ENCODE peak calls at places on chromosome 2, in nine cellular contexts. One of them, this sample, is unnamed.

GRCh38 chr2:75432761-75433361 is 127.9 kb downstream of the EVA1A start:
- DNase-seq in right atrium auricular region: no peak
- DNase-seq in A549: no peak
- DNase-seq in ovary: no peak
- DNase-seq in tibial artery: no peak
- DNase-seq in CD4-positive, alpha-beta memory T cell: no peak
- DNase-seq in effector memory CD4-positive, alpha-beta T cell: no peak
- DNase-seq in SK-N-SH: no peak
- DNase-seq in pancreas: no peak
- DNase-seq in this sample: peak; percentile 54

GRCh38 chr2:239299218-239299939 is 101.4 kb downstream of the HDAC4 start:
- DNase-seq in SK-N-SH: no peak
- DNase-seq in CD4-positive, alpha-beta memory T cell: no peak
- DNase-seq in right atrium auricular region: no peak
- DNase-seq in ovary: no peak
- DNase-seq in tibial artery: peak; percentile 44
- DNase-seq in pancreas: no peak
- DNase-seq in effector memory CD4-positive, alpha-beta T cell: no peak
- DNase-seq in A549: no peak
- DNase-seq in this sample: no peak

GRCh38 chr2:18814387-18814786 is 225.0 kb upstream of the NT5C1B start:
- DNase-seq in tibial artery: no peak
- DNase-seq in SK-N-SH: no peak
- DNase-seq in pancreas: no peak
- DNase-seq in ovary: no peak
- DNase-seq in right atrium auricular region: no peak
- DNase-seq in A549: no peak
- DNase-seq in CD4-positive, alpha-beta memory T cell: no peak
- DNase-seq in effector memory CD4-positive, alpha-beta T cell: no peak
- DNase-seq in this sample: no peak

GRCh38 chr2:240293865-240294461 is 141.5 kb upstream of the GPC1 start:
- DNase-seq in effector memory CD4-positive, alpha-beta T cell: no peak
- DNase-seq in right atrium auricular region: no peak
- DNase-seq in CD4-positive, alpha-beta memory T cell: no peak
- DNase-seq in pancreas: no peak
- DNase-seq in SK-N-SH: peak; percentile 19
- DNase-seq in A549: no peak
- DNase-seq in ovary: no peak
- DNase-seq in tibial artery: peak; percentile 58
- DNase-seq in this sample: no peak

GRCh38 chr2:64939332-64939917 is 49.8 kb upstream of the SLC1A4 start:
- DNase-seq in tibial artery: no peak
- DNase-seq in A549: no peak
- DNase-seq in SK-N-SH: peak; percentile 22
- DNase-seq in effector memory CD4-positive, alpha-beta T cell: no peak
- DNase-seq in CD4-positive, alpha-beta memory T cell: no peak
- DNase-seq in ovary: no peak
- DNase-seq in right atrium auricular region: no peak
- DNase-seq in pancreas: no peak
- DNase-seq in this sample: no peak

GRCh38 chr2:239959059-239959971 is 65.8 kb downstream of the NDUFA10 start:
- DNase-seq in right atrium auricular region: no peak
- DNase-seq in pancreas: no peak
- DNase-seq in tibial artery: no peak
- DNase-seq in ovary: peak; percentile 59
- DNase-seq in CD4-positive, alpha-beta memory T cell: no peak
- DNase-seq in SK-N-SH: no peak
- DNase-seq in effector memory CD4-positive, alpha-beta T cell: no peak
- DNase-seq in A549: no peak
- DNase-seq in this sample: peak; percentile 39

GRCh38 chr2:239267411-239267941 is 133.3 kb downstream of the HDAC4 start:
- DNase-seq in tibial artery: peak; percentile 82
- DNase-seq in SK-N-SH: no peak
- DNase-seq in CD4-positive, alpha-beta memory T cell: peak; percentile 96
- DNase-seq in ovary: peak; percentile 58
- DNase-seq in right atrium auricular region: peak; percentile 85
- DNase-seq in effector memory CD4-positive, alpha-beta T cell: peak; percentile 90
- DNase-seq in A549: no peak
- DNase-seq in pancreas: peak; percentile 71
- DNase-seq in this sample: peak; percentile 89

GRCh38 chr2:112706170-112706664 is 14.6 kb upstream of the NT5DC4 start:
- DNase-seq in tibial artery: no peak
- DNase-seq in ovary: no peak
- DNase-seq in effector memory CD4-positive, alpha-beta T cell: peak; percentile 38
- DNase-seq in right atrium auricular region: peak; percentile 21
- DNase-seq in A549: no peak
- DNase-seq in SK-N-SH: no peak
- DNase-seq in CD4-positive, alpha-beta memory T cell: peak; percentile 77
- DNase-seq in pancreas: no peak
- DNase-seq in this sample: no peak

GRCh38 chr2:72037322-72037721 is 110.3 kb downstream of the CYP26B1 start:
- DNase-seq in CD4-positive, alpha-beta memory T cell: no peak
- DNase-seq in effector memory CD4-positive, alpha-beta T cell: no peak
- DNase-seq in pancreas: no peak
- DNase-seq in SK-N-SH: no peak
- DNase-seq in ovary: no peak
- DNase-seq in right atrium auricular region: no peak
- DNase-seq in tibial artery: no peak
- DNase-seq in A549: no peak
- DNase-seq in this sample: no peak

GRCh38 chr2:183250061-183250460 is 125.8 kb downstream of the NUP35 start:
- DNase-seq in tibial artery: no peak
- DNase-seq in right atrium auricular region: no peak
- DNase-seq in pancreas: no peak
- DNase-seq in SK-N-SH: no peak
- DNase-seq in effector memory CD4-positive, alpha-beta T cell: no peak
- DNase-seq in ovary: no peak
- DNase-seq in CD4-positive, alpha-beta memory T cell: no peak
- DNase-seq in A549: no peak
- DNase-seq in this sample: no peak

GRCh38 chr2:195709901-195710300 is 52.9 kb downstream of the SLC39A10 start:
- DNase-seq in SK-N-SH: no peak
- DNase-seq in pancreas: no peak
- DNase-seq in tibial artery: no peak
- DNase-seq in A549: no peak
- DNase-seq in CD4-positive, alpha-beta memory T cell: no peak
- DNase-seq in ovary: no peak
- DNase-seq in effector memory CD4-positive, alpha-beta T cell: no peak
- DNase-seq in right atrium auricular region: no peak
- DNase-seq in this sample: no peak

GRCh38 chr2:215171826-215172225 is 33.4 kb upstream of the ABCA12 start:
- DNase-seq in ovary: no peak
- DNase-seq in SK-N-SH: no peak
- DNase-seq in pancreas: no peak
- DNase-seq in effector memory CD4-positive, alpha-beta T cell: no peak
- DNase-seq in CD4-positive, alpha-beta memory T cell: no peak
- DNase-seq in right atrium auricular region: no peak
- DNase-seq in tibial artery: no peak
- DNase-seq in A549: no peak
- DNase-seq in this sample: no peak

GRCh38 chr2:43317680-43318079 is 91.3 kb upstream of the ZFP36L2 start:
- DNase-seq in SK-N-SH: no peak
- DNase-seq in right atrium auricular region: no peak
- DNase-seq in A549: no peak
- DNase-seq in CD4-positive, alpha-beta memory T cell: no peak
- DNase-seq in ovary: no peak
- DNase-seq in effector memory CD4-positive, alpha-beta T cell: no peak
- DNase-seq in tibial artery: no peak
- DNase-seq in pancreas: no peak
- DNase-seq in this sample: no peak

GRCh38 chr2:1497122-1497611 is 83.9 kb downstream of the TPO start:
- DNase-seq in right atrium auricular region: no peak
- DNase-seq in A549: no peak
- DNase-seq in SK-N-SH: no peak
- DNase-seq in effector memory CD4-positive, alpha-beta T cell: no peak
- DNase-seq in CD4-positive, alpha-beta memory T cell: no peak
- DNase-seq in pancreas: no peak
- DNase-seq in tibial artery: peak; percentile 44
- DNase-seq in ovary: no peak
- DNase-seq in this sample: peak; percentile 25

GRCh38 chr2:55502590-55503141 is 16.9 kb upstream of the CFAP36 start:
- DNase-seq in A549: no peak
- DNase-seq in effector memory CD4-positive, alpha-beta T cell: no peak
- DNase-seq in right atrium auricular region: no peak
- DNase-seq in tibial artery: no peak
- DNase-seq in CD4-positive, alpha-beta memory T cell: no peak
- DNase-seq in SK-N-SH: no peak
- DNase-seq in pancreas: no peak
- DNase-seq in ovary: no peak
- DNase-seq in this sample: no peak

GRCh38 chr2:25314514-25315315 is 27.0 kb downstream of the DNMT3A start:
- DNase-seq in tibial artery: peak; percentile 71
- DNase-seq in A549: no peak
- DNase-seq in effector memory CD4-positive, alpha-beta T cell: peak; percentile 52
- DNase-seq in pancreas: peak; percentile 60
- DNase-seq in right atrium auricular region: no peak
- DNase-seq in CD4-positive, alpha-beta memory T cell: peak; percentile 80
- DNase-seq in ovary: peak; percentile 83
- DNase-seq in SK-N-SH: peak; percentile 97
- DNase-seq in this sample: peak; percentile 75

GRCh38 chr2:10361220-10361588 is 58.5 kb downstream of the HPCAL1 start:
- DNase-seq in right atrium auricular region: no peak
- DNase-seq in SK-N-SH: peak; percentile 81
- DNase-seq in tibial artery: no peak
- DNase-seq in A549: no peak
- DNase-seq in ovary: no peak
- DNase-seq in pancreas: no peak
- DNase-seq in CD4-positive, alpha-beta memory T cell: no peak
- DNase-seq in effector memory CD4-positive, alpha-beta T cell: no peak
- DNase-seq in this sample: no peak

GRCh38 chr2:63840081-63840784 is 1.5 kb upstream of the UGP2 start:
- DNase-seq in SK-N-SH: peak; percentile 64
- DNase-seq in CD4-positive, alpha-beta memory T cell: peak; percentile 40
- DNase-seq in A549: no peak
- DNase-seq in tibial artery: no peak
- DNase-seq in right atrium auricular region: no peak
- DNase-seq in ovary: no peak
- DNase-seq in pancreas: no peak
- DNase-seq in effector memory CD4-positive, alpha-beta T cell: no peak
- DNase-seq in this sample: no peak

GRCh38 chr2:226761195-226761583 is 38.4 kb downstream of the IRS1 start:
- DNase-seq in CD4-positive, alpha-beta memory T cell: no peak
- DNase-seq in A549: no peak
- DNase-seq in tibial artery: no peak
- DNase-seq in effector memory CD4-positive, alpha-beta T cell: no peak
- DNase-seq in SK-N-SH: no peak
- DNase-seq in ovary: no peak
- DNase-seq in pancreas: no peak
- DNase-seq in right atrium auricular region: no peak
- DNase-seq in this sample: no peak

GRCh38 chr2:226760412-226761194 is 39.0 kb downstream of the IRS1 start:
- DNase-seq in pancreas: no peak
- DNase-seq in ovary: no peak
- DNase-seq in CD4-positive, alpha-beta memory T cell: no peak
- DNase-seq in A549: no peak
- DNase-seq in tibial artery: no peak
- DNase-seq in effector memory CD4-positive, alpha-beta T cell: no peak
- DNase-seq in SK-N-SH: no peak
- DNase-seq in right atrium auricular region: no peak
- DNase-seq in this sample: no peak

GRCh38 chr2:226763320-226763719 is 36.3 kb downstream of the IRS1 start:
- DNase-seq in SK-N-SH: no peak
- DNase-seq in effector memory CD4-positive, alpha-beta T cell: no peak
- DNase-seq in ovary: no peak
- DNase-seq in tibial artery: no peak
- DNase-seq in pancreas: no peak
- DNase-seq in A549: no peak
- DNase-seq in CD4-positive, alpha-beta memory T cell: no peak
- DNase-seq in right atrium auricular region: no peak
- DNase-seq in this sample: no peak

GRCh38 chr2:226758886-226759660 is 40.5 kb downstream of the IRS1 start:
- DNase-seq in ovary: no peak
- DNase-seq in pancreas: no peak
- DNase-seq in A549: no peak
- DNase-seq in SK-N-SH: no peak
- DNase-seq in tibial artery: no peak
- DNase-seq in effector memory CD4-positive, alpha-beta T cell: no peak
- DNase-seq in CD4-positive, alpha-beta memory T cell: no peak
- DNase-seq in right atrium auricular region: no peak
- DNase-seq in this sample: no peak

GRCh38 chr2:226759768-226760167 is 39.9 kb downstream of the IRS1 start:
- DNase-seq in CD4-positive, alpha-beta memory T cell: no peak
- DNase-seq in A549: no peak
- DNase-seq in right atrium auricular region: no peak
- DNase-seq in pancreas: no peak
- DNase-seq in ovary: no peak
- DNase-seq in effector memory CD4-positive, alpha-beta T cell: no peak
- DNase-seq in SK-N-SH: no peak
- DNase-seq in tibial artery: no peak
- DNase-seq in this sample: no peak
- H3K4me1 ChIP-seq in CD4-positive, alpha-beta memory T cell: no peaks in the 10 kb centered on the region
- H3K4me1 ChIP-seq in A549: peaks cover 66% of the 10 kb centered on the region
- H3K4me1 ChIP-seq in right atrium auricular region: no peaks in the 10 kb centered on the region
- H3K4me1 ChIP-seq in pancreas: peaks cover 12% of the 10 kb centered on the region
- H3K4me1 ChIP-seq in ovary: peaks cover 28% of the 10 kb centered on the region
- H3K4me1 ChIP-seq in effector memory CD4-positive, alpha-beta T cell: no peaks in the 10 kb centered on the region
- H3K4me1 ChIP-seq in SK-N-SH: no peaks in the 10 kb centered on the region
- H3K4me1 ChIP-seq in tibial artery: peaks cover 4% of the 10 kb centered on the region
- H3K4me1 ChIP-seq in this sample: peaks cover 5% of the 10 kb centered on the region

DNA sequence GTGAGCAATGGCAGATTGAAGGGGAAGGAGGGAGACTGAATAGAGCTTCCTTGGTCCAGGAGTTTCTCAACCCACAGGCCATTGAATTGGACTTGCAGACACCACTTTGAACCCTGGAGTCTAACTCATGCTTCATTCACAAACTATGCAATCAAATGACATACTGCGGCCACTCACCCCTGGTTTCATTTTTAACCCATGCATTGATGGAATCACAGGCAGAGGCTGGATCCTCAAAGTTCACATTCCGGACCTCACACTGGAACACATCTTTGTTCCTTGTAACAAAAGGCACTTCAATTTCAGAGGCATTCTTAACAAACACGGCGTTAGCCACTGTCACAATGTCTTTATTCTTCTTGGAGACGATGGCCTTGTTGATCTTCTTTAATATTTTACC is 40.7 kb downstream of the MRPL44 start:
- DNase-seq in A549: no peak
- DNase-seq in tibial artery: no peak
- DNase-seq in effector memory CD4-positive, alpha-beta T cell: no peak
- DNase-seq in ovary: no peak
- DNase-seq in pancreas: no peak
- DNase-seq in CD4-positive, alpha-beta memory T cell: no peak
- DNase-seq in SK-N-SH: no peak
- DNase-seq in right atrium auricular region: no peak
- DNase-seq in this sample: no peak
- H3K27ac ChIP-seq in A549: no peak overlapping the region
- H3K27ac ChIP-seq in tibial artery: no peak overlapping the region
- H3K27ac ChIP-seq in effector memory CD4-positive, alpha-beta T cell: no peak overlapping the region
- H3K27ac ChIP-seq in ovary: no peak overlapping the region
- H3K27ac ChIP-seq in pancreas: no peak overlapping the region
- H3K27ac ChIP-seq in CD4-positive, alpha-beta memory T cell: no peak overlapping the region
- H3K27ac ChIP-seq in SK-N-SH: no peak overlapping the region
- H3K27ac ChIP-seq in right atrium auricular region: no peak overlapping the region
- H3K27ac ChIP-seq in this sample: no peak overlapping the region

GRCh38 chr2:85240055-85240454 is 87.7 kb downstream of the TGOLN2 start:
- DNase-seq in CD4-positive, alpha-beta memory T cell: no peak
- DNase-seq in A549: no peak
- DNase-seq in pancreas: no peak
- DNase-seq in ovary: no peak
- DNase-seq in SK-N-SH: no peak
- DNase-seq in effector memory CD4-positive, alpha-beta T cell: no peak
- DNase-seq in tibial artery: no peak
- DNase-seq in right atrium auricular region: no peak
- DNase-seq in this sample: no peak
- H3K4me1 ChIP-seq in CD4-positive, alpha-beta memory T cell: no peaks in the 10 kb centered on the region
- H3K4me1 ChIP-seq in A549: no peaks in the 10 kb centered on the region
- H3K4me1 ChIP-seq in pancreas: no peaks in the 10 kb centered on the region
- H3K4me1 ChIP-seq in ovary: peaks cover 4% of the 10 kb centered on the region
- H3K4me1 ChIP-seq in SK-N-SH: peaks cover 7% of the 10 kb centered on the region
- H3K4me1 ChIP-seq in effector memory CD4-positive, alpha-beta T cell: no peaks in the 10 kb centered on the region
- H3K4me1 ChIP-seq in tibial artery: no peaks in the 10 kb centered on the region
- H3K4me1 ChIP-seq in right atrium auricular region: no peaks in the 10 kb centered on the region
- H3K4me1 ChIP-seq in this sample: peaks cover 5% of the 10 kb centered on the region

GRCh38 chr2:38099096-38099997 is 23.4 kb upstream of the CYP1B1 start:
- DNase-seq in effector memory CD4-positive, alpha-beta T cell: no peak
- DNase-seq in CD4-positive, alpha-beta memory T cell: no peak
- DNase-seq in SK-N-SH: no peak
- DNase-seq in pancreas: no peak
- DNase-seq in right atrium auricular region: no peak
- DNase-seq in ovary: no peak
- DNase-seq in tibial artery: no peak
- DNase-seq in A549: no peak
- DNase-seq in this sample: no peak
- H3K27ac ChIP-seq in effector memory CD4-positive, alpha-beta T cell: no peak overlapping the region
- H3K27ac ChIP-seq in CD4-positive, alpha-beta memory T cell: no peak overlapping the region
- H3K27ac ChIP-seq in SK-N-SH: no peak overlapping the region
- H3K27ac ChIP-seq in pancreas: no peak overlapping the region
- H3K27ac ChIP-seq in right atrium auricular region: peak overlapping the region; percentile 66
- H3K27ac ChIP-seq in ovary: no peak overlapping the region
- H3K27ac ChIP-seq in tibial artery: no peak overlapping the region
- H3K27ac ChIP-seq in A549: no peak overlapping the region
- H3K27ac ChIP-seq in this sample: peak overlapping the region; percentile 72

This sample was measured in left lung.